ENCODE peak calls at places on chromosomes 7 and 10, in nine cellular contexts. One of them, this sample, is unnamed.

GRCh38 chr7:8217200-8218068 is 44.5 kb downstream of the ICA1 start:
- DNase-seq in WTC11: no peak
- DNase-seq in naive thymus-derived CD4-positive, alpha-beta T cell: peak; percentile 50
- DNase-seq in retina: peak; percentile 63
- DNase-seq in endothelial cell: peak; percentile 36
- DNase-seq in NCI-H2081: peak; percentile 86
- DNase-seq in mesenteric fat pad: no peak
- DNase-seq in RWPE1: peak; percentile 44
- DNase-seq in AG04450: peak; percentile 48
- DNase-seq in this sample: peak; percentile 36

GRCh38 chr10:653991-654646 is 35.3 kb downstream of the DIP2C start:
- DNase-seq in RWPE1: no peak
- DNase-seq in mesenteric fat pad: peak; percentile 75
- DNase-seq in retina: peak; percentile 16
- DNase-seq in AG04450: no peak
- DNase-seq in naive thymus-derived CD4-positive, alpha-beta T cell: no peak
- DNase-seq in NCI-H2081: no peak
- DNase-seq in WTC11: no peak
- DNase-seq in endothelial cell: no peak
- DNase-seq in this sample: no peak

GRCh38 chr7:26603631-26604030 is 260.8 kb downstream of the SKAP2 start:
- DNase-seq in retina: peak; percentile 21
- DNase-seq in RWPE1: peak; percentile 75
- DNase-seq in WTC11: peak; percentile 28
- DNase-seq in mesenteric fat pad: no peak
- DNase-seq in NCI-H2081: no peak
- DNase-seq in endothelial cell: no peak
- DNase-seq in AG04450: no peak
- DNase-seq in naive thymus-derived CD4-positive, alpha-beta T cell: no peak
- DNase-seq in this sample: peak; percentile 97

GRCh38 chr10:102738692-102739121 is 5.0 kb upstream of the WBP1L start:
- DNase-seq in WTC11: no peak
- DNase-seq in AG04450: no peak
- DNase-seq in retina: no peak
- DNase-seq in endothelial cell: no peak
- DNase-seq in RWPE1: no peak
- DNase-seq in mesenteric fat pad: no peak
- DNase-seq in NCI-H2081: no peak
- DNase-seq in naive thymus-derived CD4-positive, alpha-beta T cell: no peak
- DNase-seq in this sample: no peak

GRCh38 chr7:33722383-33723096 is 182.8 kb upstream of the BMPER start:
- DNase-seq in endothelial cell: no peak
- DNase-seq in AG04450: no peak
- DNase-seq in mesenteric fat pad: no peak
- DNase-seq in RWPE1: peak; percentile 77
- DNase-seq in WTC11: no peak
- DNase-seq in NCI-H2081: no peak
- DNase-seq in retina: peak; percentile 49
- DNase-seq in naive thymus-derived CD4-positive, alpha-beta T cell: no peak
- DNase-seq in this sample: peak; percentile 95

GRCh38 chr7:66505531-66506451 is 122.9 kb upstream of the KCTD7 start:
- DNase-seq in RWPE1: no peak
- DNase-seq in WTC11: no peak
- DNase-seq in retina: peak; percentile 64
- DNase-seq in mesenteric fat pad: no peak
- DNase-seq in AG04450: no peak
- DNase-seq in NCI-H2081: no peak
- DNase-seq in endothelial cell: no peak
- DNase-seq in naive thymus-derived CD4-positive, alpha-beta T cell: no peak
- DNase-seq in this sample: no peak

GRCh38 chr10:35728341-35728740 is 86.2 kb upstream of the FZD8 start:
- DNase-seq in mesenteric fat pad: no peak
- DNase-seq in naive thymus-derived CD4-positive, alpha-beta T cell: no peak
- DNase-seq in endothelial cell: no peak
- DNase-seq in AG04450: no peak
- DNase-seq in WTC11: no peak
- DNase-seq in RWPE1: no peak
- DNase-seq in retina: no peak
- DNase-seq in NCI-H2081: no peak
- DNase-seq in this sample: no peak

GRCh38 chr7:117828831-117829230 is 44.4 kb downstream of the CTTNBP2 start:
- DNase-seq in endothelial cell: no peak
- DNase-seq in NCI-H2081: no peak
- DNase-seq in WTC11: no peak
- DNase-seq in mesenteric fat pad: no peak
- DNase-seq in retina: no peak
- DNase-seq in RWPE1: no peak
- DNase-seq in AG04450: no peak
- DNase-seq in naive thymus-derived CD4-positive, alpha-beta T cell: no peak
- DNase-seq in this sample: no peak

GRCh38 chr10:121077331-121077730 is 226.2 kb downstream of the WDR11 start:
- DNase-seq in retina: no peak
- DNase-seq in endothelial cell: no peak
- DNase-seq in RWPE1: peak; percentile 79
- DNase-seq in NCI-H2081: no peak
- DNase-seq in WTC11: peak; percentile 16
- DNase-seq in AG04450: no peak
- DNase-seq in mesenteric fat pad: no peak
- DNase-seq in naive thymus-derived CD4-positive, alpha-beta T cell: no peak
- DNase-seq in this sample: peak; percentile 78

GRCh38 chr10:48525956-48526355 is 78.9 kb downstream of the ARHGAP22 start:
- DNase-seq in AG04450: no peak
- DNase-seq in retina: no peak
- DNase-seq in mesenteric fat pad: no peak
- DNase-seq in endothelial cell: no peak
- DNase-seq in NCI-H2081: no peak
- DNase-seq in naive thymus-derived CD4-positive, alpha-beta T cell: no peak
- DNase-seq in RWPE1: no peak
- DNase-seq in WTC11: no peak
- DNase-seq in this sample: no peak

GRCh38 chr10:120789292-120789691 is 61.9 kb upstream of the WDR11 start:
- DNase-seq in retina: peak; percentile 35
- DNase-seq in naive thymus-derived CD4-positive, alpha-beta T cell: no peak
- DNase-seq in NCI-H2081: no peak
- DNase-seq in mesenteric fat pad: no peak
- DNase-seq in WTC11: no peak
- DNase-seq in endothelial cell: no peak
- DNase-seq in AG04450: no peak
- DNase-seq in RWPE1: no peak
- DNase-seq in this sample: no peak

GRCh38 chr10:76492026-76492425 is 1060.6 kb downstream of the LRMDA start:
- DNase-seq in RWPE1: peak; percentile 56
- DNase-seq in WTC11: no peak
- DNase-seq in retina: no peak
- DNase-seq in endothelial cell: no peak
- DNase-seq in mesenteric fat pad: no peak
- DNase-seq in naive thymus-derived CD4-positive, alpha-beta T cell: no peak
- DNase-seq in NCI-H2081: no peak
- DNase-seq in AG04450: no peak
- DNase-seq in this sample: peak; percentile 93

GRCh38 chr10:99711129-99711719 is 20.7 kb downstream of the COX15 start:
- DNase-seq in NCI-H2081: peak; percentile 13
- DNase-seq in endothelial cell: peak; percentile 22
- DNase-seq in WTC11: no peak
- DNase-seq in naive thymus-derived CD4-positive, alpha-beta T cell: peak; percentile 17
- DNase-seq in mesenteric fat pad: no peak
- DNase-seq in retina: no peak
- DNase-seq in RWPE1: peak; percentile 50
- DNase-seq in AG04450: peak; percentile 55
- DNase-seq in this sample: peak; percentile 34

GRCh38 chr10:31381766-31382316 is 62.8 kb downstream of the ZEB1 start:
- DNase-seq in retina: no peak
- DNase-seq in NCI-H2081: no peak
- DNase-seq in WTC11: no peak
- DNase-seq in mesenteric fat pad: no peak
- DNase-seq in RWPE1: peak; percentile 4
- DNase-seq in endothelial cell: no peak
- DNase-seq in naive thymus-derived CD4-positive, alpha-beta T cell: no peak
- DNase-seq in AG04450: no peak
- DNase-seq in this sample: peak; percentile 50